ENCODE peak calls at places on chromosomes 13 and 19, in five cellular contexts. X, Y, S, O and J are unnamed samples.
A peak's percentile ranks its signal among the peaks of the same experiment; 100 is the strongest.

GRCh38 chr19:47707135-47707925 is 5.9 kb upstream of the EHD2 start:
- DNase-seq in X (peak; percentile 73), Y (peak; percentile 94), S (peak; percentile 68), O (peak; percentile 57), J (peak; percentile 61)

GRCh38 chr19:49347835-49348234 is 12.6 kb downstream of the CD37 start:
- DNase-seq in X (no peak), Y (peak; percentile 86), S (no peak), O (no peak), J (no peak)

GRCh38 chr19:12868540-12869112 is 12.6 kb downstream of the DNASE2 start:
- DNase-seq in X (no peak), Y (peak; percentile 84), S (no peak), O (no peak), J (no peak)

GRCh38 chr19:12580180-12580694 is 29.0 kb upstream of the ZNF564 start:
- DNase-seq in X (no peak), Y (no peak), S (no peak), O (no peak), J (no peak)

GRCh38 chr13:37338721-37339120 is 233.3 kb upstream of the CSNK1A1L start:
- DNase-seq in X (no peak), Y (no peak), S (no peak), O (no peak), J (no peak)

GRCh38 chr13:100722517-100722916 is 47.9 kb upstream of the TMTC4 start:
- DNase-seq in X (no peak), Y (peak; percentile 62), S (no peak), O (no peak), J (no peak)

GRCh38 chr19:51664131-51664530 is 17.5 kb upstream of the SIGLEC14 start:
- DNase-seq in X (no peak), Y (no peak), S (no peak), O (no peak), J (no peak)

GRCh38 chr13:72062566-72062965 is 195.6 kb upstream of the DACH1 start:
- DNase-seq in X (no peak), Y (peak; percentile 85), S (peak; percentile 9), O (no peak), J (no peak)

GRCh38 chr19:5484398-5485285 is 29.4 kb downstream of the ZNRF4 start:
- DNase-seq in X (no peak), Y (peak; percentile 89), S (no peak), O (no peak), J (no peak)

GRCh38 chr19:57563547-57563946 is 3.9 kb upstream of the ZNF550 start:
- DNase-seq in X (no peak), Y (no peak), S (no peak), O (no peak), J (no peak)

GRCh38 chr19:35908977-35909683 is 1.0 kb upstream of the TYROBP start:
- DNase-seq in X (no peak), Y (no peak), S (peak; percentile 72), O (peak; percentile 40), J (peak; percentile 27)

GRCh38 chr13:99208845-99209527 is 8.3 kb downstream of the UBAC2 start:
- DNase-seq in X (no peak), Y (peak; percentile 55), S (no peak), O (no peak), J (no peak)

GRCh38 chr13:53821632-53822031 is 793.0 kb downstream of the OLFM4 start:
- DNase-seq in X (no peak), Y (no peak), S (no peak), O (no peak), J (no peak)

GRCh38 chr13:107192289-107192688 is 624.4 kb upstream of the ARGLU1 start:
- DNase-seq in X (no peak), Y (peak; percentile 58), S (no peak), O (no peak), J (no peak)

GRCh38 chr13:26571518-26571917 is 14.0 kb downstream of the WASF3 start:
- DNase-seq in X (no peak), Y (no peak), S (no peak), O (no peak), J (no peak)

GRCh38 chr19:38849147-38849745 is 540 bp downstream of the HNRNPL start:
- DNase-seq in X (peak; percentile 98), Y (peak; percentile 96), S (peak; percentile 98), O (peak; percentile 93), J (peak; percentile 96)

GRCh38 chr19:16095071-16095571 is 16.6 kb upstream of the RAB8A start:
- DNase-seq in X (no peak), Y (no peak), S (peak; percentile 29), O (no peak), J (no peak)

GRCh38 chr13:23739597-23739996 is 149.6 kb downstream of the MIPEP start:
- DNase-seq in X (no peak), Y (no peak), S (no peak), O (no peak), J (no peak)

GRCh38 chr13:97030705-97031452 is 36.6 kb upstream of the OXGR1 start:
- DNase-seq in X (no peak), Y (no peak), S (no peak), O (no peak), J (no peak)

DNA sequence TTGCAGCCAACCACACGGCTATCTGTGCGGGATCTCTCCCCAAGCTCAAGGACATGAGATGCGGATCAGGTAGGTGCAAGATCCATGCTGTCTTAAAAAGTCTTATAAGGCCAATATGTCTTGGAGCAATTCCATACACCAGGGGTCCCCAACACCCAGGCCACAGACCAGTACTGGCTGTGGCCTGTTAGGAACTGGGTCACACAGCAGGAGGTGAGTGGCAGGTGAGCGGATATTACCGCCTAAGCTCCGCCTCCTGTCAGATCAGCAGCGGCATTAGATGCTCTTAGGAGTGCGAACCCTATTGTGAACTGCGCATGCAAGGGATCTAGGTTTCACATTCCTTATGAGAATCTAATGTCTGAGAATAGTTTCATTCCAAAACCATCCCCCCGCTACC is 68.8 kb upstream of the ZNF599 start:
- DNase-seq in X (no peak), Y (peak; percentile 54), S (no peak), O (no peak), J (no peak)
- TF ChIP-seq CTCF in X (no peak), Y (peak; percentile 25), S (no peak), O (no peak), J (no peak)

GRCh38 chr19:1611353-1611752 is 6.1 kb upstream of the UQCR11 start:
- DNase-seq in X (no peak), Y (no peak), S (no peak), O (no peak), J (no peak)

GRCh38 chr19:1609680-1610474 is 4.6 kb upstream of the UQCR11 start:
- DNase-seq in X (no peak), Y (no peak), S (no peak), O (no peak), J (no peak)

GRCh38 chr19:1606138-1606651 is 933 bp upstream of the UQCR11 start:
- DNase-seq in X (no peak), Y (no peak), S (no peak), O (no peak), J (no peak)

GRCh38 chr19:1610579-1610978 is 5.3 kb upstream of the UQCR11 start:
- DNase-seq in X (no peak), Y (no peak), S (no peak), O (no peak), J (no peak)

GRCh38 chr19:1608414-1609391 is 3.4 kb upstream of the UQCR11 start:
- DNase-seq in X (no peak), Y (no peak), S (no peak), O (no peak), J (no peak)
- H3K27ac ChIP-seq in X (no peak overlapping the region), Y (no peak overlapping the region), S (no peak overlapping the region), O (no peak overlapping the region), J (peak overlapping the region; percentile 19)

DNA sequence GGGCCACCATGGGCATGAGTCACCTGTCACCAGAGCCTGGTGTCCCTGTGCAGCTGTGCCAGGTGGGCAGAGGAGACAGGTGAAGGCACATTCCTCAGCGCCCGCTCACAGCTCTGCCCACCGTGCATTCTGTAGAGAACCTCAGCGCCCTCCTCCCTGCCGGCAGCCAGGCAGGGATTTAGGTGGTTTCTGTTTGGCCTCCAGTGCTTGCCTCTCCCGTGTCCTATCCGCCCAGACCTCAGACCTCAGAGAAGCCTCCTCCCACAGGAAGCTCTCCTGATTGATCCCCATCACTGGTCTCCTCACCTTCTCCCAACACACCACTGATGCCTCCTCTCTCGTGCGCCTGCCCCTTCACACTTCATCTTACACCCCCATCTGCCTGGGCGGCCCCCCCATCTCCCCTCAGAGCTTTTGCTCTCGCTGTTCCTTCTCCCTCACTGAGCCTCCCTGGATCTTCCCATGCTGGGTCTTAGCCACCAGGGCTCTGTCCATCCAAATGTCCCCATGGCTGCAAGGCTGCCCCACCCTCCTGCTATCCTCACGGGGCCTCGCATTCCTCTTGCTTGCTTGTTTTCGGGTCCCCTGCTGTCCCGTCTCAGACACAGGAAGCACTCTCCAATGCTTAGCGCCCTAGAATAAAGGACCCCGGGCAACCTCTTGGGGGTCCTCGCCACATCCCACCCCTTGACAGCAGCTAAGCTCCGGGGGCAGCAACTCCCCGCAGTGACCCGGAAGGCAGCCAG is 23.9 kb downstream of the SH3GL1 start:
- DNase-seq in X (no peak), Y (peak; percentile 75), S (no peak), O (no peak), J (no peak)
- H3K4me1 ChIP-seq in X (peaks cover 22% of the 10 kb centered on the region), Y (peaks cover 3% of the 10 kb centered on the region), S (peaks cover 90% of the 10 kb centered on the region), O (peaks cover 70% of the 10 kb centered on the region), J (peaks cover 54% of the 10 kb centered on the region)

GRCh38 chr13:41682001-41682400 is 224.7 kb downstream of the RGCC start:
- DNase-seq in X (no peak), Y (no peak), S (no peak), O (no peak), J (no peak)

GRCh38 chr13:41682766-41683165 is 225.4 kb downstream of the RGCC start:
- DNase-seq in X (no peak), Y (no peak), S (no peak), O (no peak), J (no peak)

GRCh38 chr13:41681587-41681986 is 224.2 kb downstream of the RGCC start:
- DNase-seq in X (no peak), Y (no peak), S (no peak), O (no peak), J (no peak)

GRCh38 chr13:41678842-41679241 is 221.5 kb downstream of the RGCC start:
- DNase-seq in X (no peak), Y (no peak), S (no peak), O (no peak), J (no peak)

GRCh38 chr13:41680900-41681299 is 223.6 kb downstream of the RGCC start:
- DNase-seq in X (no peak), Y (peak; percentile 63), S (no peak), O (no peak), J (no peak)
- TF ChIP-seq CTCF in X (no peak), Y (no peak), S (no peak), O (no peak), J (no peak)

GRCh38 chr13:111460548-111461444 is 140.4 kb downstream of the TEX29 start:
- DNase-seq in X (peak; percentile 28), Y (peak; percentile 83), S (no peak), O (peak; percentile 23), J (no peak)
- H3K27ac ChIP-seq in X (no peak overlapping the region), Y (no peak overlapping the region), S (no peak overlapping the region), O (no peak overlapping the region), J (no peak overlapping the region)